ENCODE peak calls at places on chromosomes 6 and 20, in ten cellular contexts. V is foreskin fibroblast; I is T-helper 9 cell; C is CD4-positive, alpha-beta T cell; Z is NCI-H146; K is left ventricle myocardium inferior; A is GM12891; O is lower leg skin; Y is kidney tubule cell; R is HFFc6. M is an unnamed sample.

GRCh38 chr20:1500496-1500895 is 9.3 kb upstream of the SIRPB2 start:
- DNase-seq in V (no peak), I (no peak), C (no peak), Z (peak), K (no peak), A (no peak), O (no peak), Y (no peak), R (no peak), M (no peak)

GRCh38 chr6:81969814-81970213 is 217.3 kb upstream of the TENT5A start:
- DNase-seq in V (no peak), I (no peak), C (no peak), Z (no peak), K (no peak), A (no peak), O (no peak), Y (no peak), R (no peak), M (no peak)

GRCh38 chr6:31041372-31041974 is 31.2 kb downstream of the MUC22 start:
- DNase-seq in V (no peak), I (no peak), C (no peak), Z (no peak), K (no peak), A (no peak), O (no peak), Y (peak), R (no peak), M (no peak)

GRCh38 chr6:7906741-7907140 is 3.8 kb downstream of the TXNDC5 start:
- DNase-seq in V (no peak), I (no peak), C (no peak), Z (no peak), K (no peak), A (no peak), O (no peak), Y (no peak), R (no peak), M (no peak)

GRCh38 chr6:45031601-45032000 is 296.5 kb upstream of the RUNX2 start:
- DNase-seq in V (no peak), I (no peak), C (no peak), Z (no peak), K (no peak), A (no peak), O (no peak), Y (no peak), R (no peak), M (no peak)

GRCh38 chr20:14992071-14992654 is 654.8 kb upstream of the FLRT3 start:
- DNase-seq in V (peak), I (no peak), C (no peak), Z (no peak), K (no peak), A (no peak), O (no peak), Y (peak), R (no peak), M (no peak)

GRCh38 chr20:63178889-63179751 is 36.8 kb downstream of the YTHDF1 start:
- DNase-seq in V (peak), I (peak), C (peak), Z (peak), K (peak), A (peak), O (no peak), Y (peak), R (peak), M (no peak)

GRCh38 chr20:18138639-18139583 is 1.2 kb downstream of the KAT14 start:
- DNase-seq in V (no peak), I (no peak), C (no peak), Z (no peak), K (no peak), A (no peak), O (no peak), Y (peak), R (no peak), M (no peak)

GRCh38 chr6:160013987-160014868 is 45.3 kb downstream of the IGF2R start:
- DNase-seq in V (no peak), I (no peak), C (no peak), Z (no peak), K (no peak), A (no peak), O (no peak), Y (peak), R (peak), M (peak)

GRCh38 chr6:114228675-114229074 is 114.1 kb downstream of the HS3ST5 start:
- DNase-seq in V (no peak), I (no peak), C (no peak), Z (no peak), K (no peak), A (no peak), O (no peak), Y (no peak), R (no peak), M (no peak)